ENCODE peak calls at places on chromosome 15, in nine cellular contexts. One of them, this sample, is unnamed.

GRCh38 chr15:81268881-81269601 is 54.9 kb downstream of the STARD5 start:
- DNase-seq in endothelial cell of umbilical vein: no peak
- DNase-seq in renal cortical epithelial cell: no peak
- DNase-seq in pons: no peak
- DNase-seq in Ammon's horn: no peak
- DNase-seq in ELR: no peak
- DNase-seq in stimulated activated CD4-positive, alpha-beta T cell treated with anti-CD3 and anti-CD28 coated beads, Interleukin-12 subunit alpha, Interleukin-12 subunit beta, amount 100 ng/mL, for 24 hours: no peak
- DNase-seq in epithelial cell of esophagus: no peak
- DNase-seq in ACHN: no peak
- DNase-seq in this sample: no peak

GRCh38 chr15:62737551-62737950 is 305.0 kb upstream of the TPM1 start:
- DNase-seq in endothelial cell of umbilical vein: no peak
- DNase-seq in renal cortical epithelial cell: no peak
- DNase-seq in pons: no peak
- DNase-seq in Ammon's horn: no peak
- DNase-seq in ELR: peak; percentile 48
- DNase-seq in stimulated activated CD4-positive, alpha-beta T cell treated with anti-CD3 and anti-CD28 coated beads, Interleukin-12 subunit alpha, Interleukin-12 subunit beta, amount 100 ng/mL, for 24 hours: no peak
- DNase-seq in epithelial cell of esophagus: no peak
- DNase-seq in ACHN: no peak
- DNase-seq in this sample: no peak

GRCh38 chr15:31088672-31089360 is 12.7 kb downstream of the TRPM1 start:
- DNase-seq in endothelial cell of umbilical vein: no peak
- DNase-seq in renal cortical epithelial cell: no peak
- DNase-seq in pons: no peak
- DNase-seq in Ammon's horn: no peak
- DNase-seq in ELR: no peak
- DNase-seq in stimulated activated CD4-positive, alpha-beta T cell treated with anti-CD3 and anti-CD28 coated beads, Interleukin-12 subunit alpha, Interleukin-12 subunit beta, amount 100 ng/mL, for 24 hours: no peak
- DNase-seq in epithelial cell of esophagus: no peak
- DNase-seq in ACHN: no peak
- DNase-seq in this sample: no peak

GRCh38 chr15:37032091-37032775 is 68.1 kb downstream of the MEIS2 start:
- DNase-seq in endothelial cell of umbilical vein: no peak
- DNase-seq in renal cortical epithelial cell: no peak
- DNase-seq in pons: no peak
- DNase-seq in Ammon's horn: no peak
- DNase-seq in ELR: no peak
- DNase-seq in stimulated activated CD4-positive, alpha-beta T cell treated with anti-CD3 and anti-CD28 coated beads, Interleukin-12 subunit alpha, Interleukin-12 subunit beta, amount 100 ng/mL, for 24 hours: no peak
- DNase-seq in epithelial cell of esophagus: no peak
- DNase-seq in ACHN: no peak
- DNase-seq in this sample: no peak

GRCh38 chr15:88930579-88930978 is 17.4 kb upstream of the MFGE8 start:
- DNase-seq in endothelial cell of umbilical vein: no peak
- DNase-seq in renal cortical epithelial cell: no peak
- DNase-seq in pons: no peak
- DNase-seq in Ammon's horn: no peak
- DNase-seq in ELR: no peak
- DNase-seq in stimulated activated CD4-positive, alpha-beta T cell treated with anti-CD3 and anti-CD28 coated beads, Interleukin-12 subunit alpha, Interleukin-12 subunit beta, amount 100 ng/mL, for 24 hours: no peak
- DNase-seq in epithelial cell of esophagus: peak; percentile 43
- DNase-seq in ACHN: no peak
- DNase-seq in this sample: no peak

GRCh38 chr15:99406120-99406519 is 154.8 kb downstream of the LRRC28 start:
- DNase-seq in endothelial cell of umbilical vein: no peak
- DNase-seq in renal cortical epithelial cell: no peak
- DNase-seq in pons: no peak
- DNase-seq in Ammon's horn: no peak
- DNase-seq in ELR: no peak
- DNase-seq in stimulated activated CD4-positive, alpha-beta T cell treated with anti-CD3 and anti-CD28 coated beads, Interleukin-12 subunit alpha, Interleukin-12 subunit beta, amount 100 ng/mL, for 24 hours: no peak
- DNase-seq in epithelial cell of esophagus: no peak
- DNase-seq in ACHN: no peak
- DNase-seq in this sample: no peak

GRCh38 chr15:38670142-38671002 is 105.8 kb upstream of the RASGRP1 start:
- DNase-seq in endothelial cell of umbilical vein: no peak
- DNase-seq in renal cortical epithelial cell: no peak
- DNase-seq in pons: no peak
- DNase-seq in Ammon's horn: no peak
- DNase-seq in ELR: no peak
- DNase-seq in stimulated activated CD4-positive, alpha-beta T cell treated with anti-CD3 and anti-CD28 coated beads, Interleukin-12 subunit alpha, Interleukin-12 subunit beta, amount 100 ng/mL, for 24 hours: no peak
- DNase-seq in epithelial cell of esophagus: no peak
- DNase-seq in ACHN: no peak
- DNase-seq in this sample: peak; percentile 33

GRCh38 chr15:96181873-96182301 is 148.6 kb upstream of the NR2F2 start:
- DNase-seq in endothelial cell of umbilical vein: no peak
- DNase-seq in renal cortical epithelial cell: peak; percentile 25
- DNase-seq in pons: no peak
- DNase-seq in Ammon's horn: no peak
- DNase-seq in ELR: peak; percentile 28
- DNase-seq in stimulated activated CD4-positive, alpha-beta T cell treated with anti-CD3 and anti-CD28 coated beads, Interleukin-12 subunit alpha, Interleukin-12 subunit beta, amount 100 ng/mL, for 24 hours: no peak
- DNase-seq in epithelial cell of esophagus: peak; percentile 61
- DNase-seq in ACHN: no peak
- DNase-seq in this sample: no peak

GRCh38 chr15:91099616-91100560 is at the start of gene SV2B:
- DNase-seq in endothelial cell of umbilical vein: peak; percentile 7
- DNase-seq in renal cortical epithelial cell: no peak
- DNase-seq in pons: no peak
- DNase-seq in Ammon's horn: peak; percentile 74
- DNase-seq in ELR: peak; percentile 36
- DNase-seq in stimulated activated CD4-positive, alpha-beta T cell treated with anti-CD3 and anti-CD28 coated beads, Interleukin-12 subunit alpha, Interleukin-12 subunit beta, amount 100 ng/mL, for 24 hours: peak; percentile 31
- DNase-seq in epithelial cell of esophagus: peak; percentile 54
- DNase-seq in ACHN: peak; percentile 9
- DNase-seq in this sample: peak; percentile 40

GRCh38 chr15:41779662-41780157 is 5.4 kb downstream of the MAPKBP1 start:
- DNase-seq in endothelial cell of umbilical vein: no peak
- DNase-seq in renal cortical epithelial cell: no peak
- DNase-seq in pons: no peak
- DNase-seq in Ammon's horn: no peak
- DNase-seq in ELR: peak; percentile 31
- DNase-seq in stimulated activated CD4-positive, alpha-beta T cell treated with anti-CD3 and anti-CD28 coated beads, Interleukin-12 subunit alpha, Interleukin-12 subunit beta, amount 100 ng/mL, for 24 hours: no peak
- DNase-seq in epithelial cell of esophagus: peak; percentile 31
- DNase-seq in ACHN: no peak
- DNase-seq in this sample: no peak

GRCh38 chr15:36931434-36931833 is 168.9 kb downstream of the MEIS2 start:
- DNase-seq in endothelial cell of umbilical vein: no peak
- DNase-seq in renal cortical epithelial cell: no peak
- DNase-seq in pons: no peak
- DNase-seq in Ammon's horn: no peak
- DNase-seq in ELR: no peak
- DNase-seq in stimulated activated CD4-positive, alpha-beta T cell treated with anti-CD3 and anti-CD28 coated beads, Interleukin-12 subunit alpha, Interleukin-12 subunit beta, amount 100 ng/mL, for 24 hours: no peak
- DNase-seq in epithelial cell of esophagus: no peak
- DNase-seq in ACHN: no peak
- DNase-seq in this sample: no peak

This sample was measured in B cell.